ENCODE peak calls at places on chromosomes 6 and 20, in six cellular contexts. O is ELF-1; K is choroid plexus epithelial cell; Z is activated CD4-positive, CD25-positive, alpha-beta regulatory T cell; D is CD8-positive, alpha-beta memory T cell; X is C1 segment of cervical spinal cord. R is an unnamed sample.

GRCh38 chr6:90983462-90983861 is 396.6 kb upstream of the MAP3K7 start:
- DNase-seq in O (peak; percentile 67), K (no peak), Z (no peak), D (no peak), X (no peak), R (no peak)

GRCh38 chr6:38671885-38672467 is 31.0 kb downstream of the GLO1 start:
- DNase-seq in O (peak; percentile 26), K (peak; percentile 86), Z (no peak), D (peak; percentile 15), X (no peak), R (peak; percentile 80)

GRCh38 chr6:27825025-27825823 is 87.0 kb downstream of the OR2B2 start:
- DNase-seq in O (no peak), K (no peak), Z (no peak), D (no peak), X (no peak), R (peak; percentile 34)

GRCh38 chr6:26475823-26476729 is 18.3 kb downstream of the BTN2A1 start:
- DNase-seq in O (peak; percentile 30), K (peak; percentile 16), Z (no peak), D (no peak), X (no peak), R (no peak)

GRCh38 chr20:59221049-59221748 is 57.6 kb downstream of the ZNF831 start:
- DNase-seq in O (peak; percentile 26), K (peak; percentile 4), Z (no peak), D (no peak), X (no peak), R (peak; percentile 27)

GRCh38 chr20:1861347-1861987 is 33.7 kb upstream of the SIRPA start:
- DNase-seq in O (no peak), K (peak; percentile 64), Z (no peak), D (no peak), X (no peak), R (no peak)

GRCh38 chr20:46057856-46058655 is 29.0 kb downstream of the SLC12A5 start:
- DNase-seq in O (peak; percentile 69), K (peak; percentile 51), Z (no peak), D (no peak), X (no peak), R (peak; percentile 64)

GRCh38 chr6:13924949-13925881 is at the start of gene RNF182:
- DNase-seq in O (peak; percentile 13), K (no peak), Z (no peak), D (no peak), X (no peak), R (peak; percentile 65)

GRCh38 chr6:37102299-37103168 is 67.4 kb upstream of the PIM1 start:
- DNase-seq in O (peak; percentile 98), K (peak; percentile 92), Z (peak; percentile 15), D (peak; percentile 80), X (peak; percentile 80), R (peak; percentile 86)

GRCh38 chr20:60921021-60921622 is 330.9 kb upstream of the CDH4 start:
- DNase-seq in O (peak; percentile 24), K (peak; percentile 18), Z (no peak), D (no peak), X (no peak), R (peak; percentile 1)

GRCh38 chr6:146341498-146342230 is 202.0 kb upstream of the RAB32 start:
- DNase-seq in O (no peak), K (no peak), Z (no peak), D (no peak), X (no peak), R (no peak)

GRCh38 chr6:33828764-33829731 is 25.2 kb upstream of the MLN start:
- DNase-seq in O (peak; percentile 44), K (peak; percentile 60), Z (no peak), D (no peak), X (no peak), R (no peak)

GRCh38 chr6:158158123-158158522 is 9.9 kb downstream of the SERAC1 start:
- DNase-seq in O (no peak), K (no peak), Z (no peak), D (no peak), X (no peak), R (no peak)

GRCh38 chr20:53146201-53146891 is 174.2 kb downstream of the TSHZ2 start:
- DNase-seq in O (no peak), K (no peak), Z (no peak), D (no peak), X (no peak), R (no peak)

GRCh38 chr6:10554826-10555225 is 33.7 kb downstream of the GCNT2 start:
- DNase-seq in O (no peak), K (no peak), Z (no peak), D (no peak), X (no peak), R (peak; percentile 60)

GRCh38 chr6:1820165-1820564 is 210.4 kb downstream of the FOXC1 start:
- DNase-seq in O (no peak), K (peak; percentile 68), Z (no peak), D (no peak), X (no peak), R (no peak)

GRCh38 chr6:167113935-167114910 is 8.7 kb upstream of the CCR6 start:
- DNase-seq in O (no peak), K (no peak), Z (peak; percentile 30), D (peak; percentile 75), X (no peak), R (no peak)

GRCh38 chr20:43983359-43983758 is 68.7 kb downstream of the TOX2 start:
- DNase-seq in O (peak; percentile 30), K (no peak), Z (no peak), D (no peak), X (no peak), R (no peak)

GRCh38 chr6:6284231-6284966 is 36.1 kb downstream of the F13A1 start:
- DNase-seq in O (no peak), K (no peak), Z (no peak), D (no peak), X (no peak), R (no peak)

GRCh38 chr6:37004044-37004984 is 1.1 kb upstream of the FGD2 start:
- DNase-seq in O (no peak), K (no peak), Z (no peak), D (no peak), X (no peak), R (no peak)

GRCh38 chr6:159716247-159717086 is 10.8 kb upstream of the WTAP start:
- DNase-seq in O (no peak), K (peak; percentile 93), Z (no peak), D (no peak), X (no peak), R (peak; percentile 67)

GRCh38 chr6:169109821-169110220 is 143.8 kb downstream of the THBS2 start:
- DNase-seq in O (no peak), K (no peak), Z (no peak), D (no peak), X (no peak), R (no peak)

GRCh38 chr20:47886454-47887041 is 101.3 kb upstream of the SULF2 start:
- DNase-seq in O (no peak), K (no peak), Z (no peak), D (no peak), X (no peak), R (no peak)

GRCh38 chr6:128432394-128432793 is 88.0 kb downstream of the PTPRK start:
- DNase-seq in O (no peak), K (peak; percentile 68), Z (no peak), D (no peak), X (no peak), R (peak; percentile 34)

GRCh38 chr6:7324520-7324919 is 11.5 kb upstream of the SSR1 start:
- DNase-seq in O (no peak), K (no peak), Z (no peak), D (no peak), X (peak; percentile 3), R (no peak)

GRCh38 chr6:165889636-165890403 is 226.8 kb upstream of the PDE10A start:
- DNase-seq in O (peak; percentile 62), K (peak; percentile 77), Z (no peak), D (no peak), X (no peak), R (peak; percentile 41)

GRCh38 chr6:12472601-12473038 is 182.5 kb downstream of the EDN1 start:
- DNase-seq in O (peak; percentile 24), K (peak; percentile 42), Z (no peak), D (no peak), X (no peak), R (no peak)

GRCh38 chr6:4358414-4359107 is 223.2 kb upstream of the ECI2 start:
- DNase-seq in O (peak; percentile 82), K (peak; percentile 93), Z (no peak), D (no peak), X (peak; percentile 33), R (peak; percentile 99)